ENCODE peak calls at places on chromosomes 5 and 9, in ten cellular contexts. Z is psoas muscle; H is endodermal cell; R is adrenal gland; S is IMR-90; T is CD8-positive, alpha-beta T cell; L is lung; N is transverse colon; M is heart left ventricle; F is mammary epithelial cell. P is an unnamed sample. For H3K36me3, the result is how much of the 10 kb centered on the place peaks cover.

GRCh38 chr9:137057545-137057944 is 3.7 kb upstream of the ENTPD2 start:
- DNase-seq in Z (no peak), H (no peak), R (no peak), S (no peak), T (no peak), L (no peak), N (no peak), M (no peak), F (no peak), P (no peak)

GRCh38 chr9:114908796-114909448 is 21.5 kb downstream of the TNFSF8 start:
- DNase-seq in Z (no peak), H (peak), R (no peak), S (peak), T (no peak), L (no peak), N (no peak), M (no peak), F (no peak), P (no peak)

GRCh38 chr5:19853616-19854240 is 134.3 kb downstream of the CDH18 start:
- DNase-seq in Z (no peak), H (no peak), R (no peak), S (peak), T (no peak), L (no peak), N (no peak), M (no peak), F (peak), P (no peak)

GRCh38 chr9:72454871-72455471 is 66.4 kb upstream of the TMC1 start:
- DNase-seq in Z (no peak), H (no peak), R (no peak), S (no peak), T (no peak), L (no peak), N (no peak), M (no peak), F (peak), P (no peak)

GRCh38 chr5:38695021-38695961 is 138.8 kb upstream of the LIFR start:
- DNase-seq in Z (no peak), H (no peak), R (no peak), S (no peak), T (no peak), L (no peak), N (no peak), M (no peak), F (no peak), P (no peak)

GRCh38 chr9:121550569-121551512 is 51.2 kb upstream of the GGTA1 start:
- DNase-seq in Z (peak), H (peak), R (peak), S (peak), T (peak), L (peak), N (peak), M (peak), F (peak), P (peak)

GRCh38 chr5:169632946-169633345 is 4.1 kb upstream of the DOCK2 start:
- DNase-seq in Z (no peak), H (no peak), R (no peak), S (no peak), T (no peak), L (no peak), N (no peak), M (no peak), F (no peak), P (no peak)

GRCh38 chr5:66519626-66520025 is 76.6 kb upstream of the MAST4 start:
- DNase-seq in Z (no peak), H (no peak), R (no peak), S (no peak), T (no peak), L (no peak), N (no peak), M (no peak), F (peak), P (no peak)

GRCh38 chr9:92133949-92134604 is 18.9 kb upstream of the SPTLC1 start:
- DNase-seq in Z (peak), H (peak), R (peak), S (peak), T (peak), L (peak), N (peak), M (peak), F (peak), P (peak)

GRCh38 chr9:19408316-19408692 is 505 bp upstream of the ACER2 start:
- DNase-seq in Z (peak), H (no peak), R (no peak), S (no peak), T (no peak), L (peak), N (no peak), M (peak), F (no peak), P (no peak)

GRCh38 chr5:40828690-40829661 is 6.0 kb downstream of the RPL37 start:
- DNase-seq in Z (no peak), H (no peak), R (no peak), S (no peak), T (no peak), L (no peak), N (no peak), M (no peak), F (no peak), P (no peak)

GRCh38 chr5:139061856-139062255 is 136.3 kb downstream of the SIL1 start:
- DNase-seq in Z (no peak), H (peak), R (no peak), S (peak), T (no peak), L (no peak), N (no peak), M (no peak), F (no peak), P (no peak)

GRCh38 chr5:97112212-97112611 is 30.2 kb downstream of the LIX1 start:
- DNase-seq in Z (no peak), H (no peak), R (no peak), S (no peak), T (no peak), L (no peak), N (no peak), M (no peak), F (no peak), P (no peak)

GRCh38 chr9:131580358-131580757 is 35.0 kb downstream of the PRRT1B start:
- DNase-seq in Z (no peak), H (no peak), R (no peak), S (no peak), T (no peak), L (no peak), N (no peak), M (no peak), F (no peak), P (no peak)
- H3K36me3 ChIP-seq in Z (half or more), H (under half), R (under half), S (half or more), T (under half), L (half or more), N (half or more), M (under half), F (under half), P (half or more)

DNA sequence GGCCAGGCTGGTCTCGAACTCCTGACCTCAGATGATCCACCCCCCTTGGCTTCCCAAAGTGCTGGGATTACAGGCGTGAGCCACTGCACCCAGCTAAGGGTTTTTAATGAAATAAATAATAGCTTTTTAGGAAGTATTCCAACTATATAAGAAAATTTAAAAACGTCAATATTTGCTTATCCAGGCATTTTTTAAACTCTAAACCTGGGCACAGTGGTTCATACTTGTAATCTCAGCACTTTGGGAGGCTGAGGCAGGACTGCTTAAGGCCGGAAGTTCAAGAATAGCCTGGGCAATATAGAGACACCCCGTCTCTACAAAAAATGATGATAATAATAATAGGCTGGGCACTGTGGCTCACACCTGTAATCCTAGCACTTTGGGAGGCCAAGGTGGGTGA is 14.2 kb downstream of the SKP1 start:
- DNase-seq in Z (no peak), H (no peak), R (no peak), S (no peak), T (no peak), L (no peak), N (no peak), M (no peak), F (no peak), P (no peak)
- H3K36me3 ChIP-seq in Z (half or more), H (half or more), R (under half), S (under half), T (under half), L (under half), N (half or more), M (under half), F (under half), P (under half)

GRCh38 chr5:41831155-41831554 is 39.1 kb downstream of the OXCT1 start:
- DNase-seq in Z (no peak), H (no peak), R (no peak), S (no peak), T (no peak), L (no peak), N (no peak), M (no peak), F (no peak), P (no peak)
- H3K36me3 ChIP-seq in Z (under half), H (under half), R (under half), S (under half), T (under half), L (under half), N (under half), M (under half), F (under half), P (under half)

DNA sequence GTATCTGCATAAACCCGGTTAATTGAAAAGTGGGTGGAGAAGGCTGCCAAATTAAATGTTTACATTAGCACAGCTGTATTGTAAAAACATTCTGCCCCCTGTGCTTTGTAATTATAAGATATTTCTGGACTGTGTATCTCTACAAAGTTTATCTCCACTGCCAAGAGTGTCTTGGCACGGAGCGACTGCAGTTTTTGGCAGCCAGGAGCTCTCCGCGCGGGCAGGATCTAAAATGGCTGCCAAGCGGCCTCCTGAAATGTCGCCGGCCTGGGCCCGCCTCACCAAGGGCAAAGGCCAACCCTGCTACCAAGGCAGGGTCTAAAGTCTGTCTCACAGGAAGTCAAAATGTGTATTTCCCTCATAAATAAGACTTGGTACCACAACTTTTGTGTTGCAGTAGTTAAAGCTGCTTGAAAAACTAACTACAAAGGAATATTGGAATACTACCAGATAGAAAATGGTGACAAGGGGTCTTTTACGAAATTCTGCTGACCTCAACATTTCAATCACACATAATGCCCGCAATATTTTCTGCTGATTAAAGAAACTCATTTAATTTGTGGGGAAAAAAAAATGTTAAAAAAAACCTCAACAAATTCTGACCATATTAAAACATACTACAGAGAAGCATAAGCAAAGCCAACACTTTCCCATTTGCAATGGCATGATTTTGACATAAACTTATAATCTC is 110.4 kb downstream of the NFIB start:
- DNase-seq in Z (peak), H (no peak), R (peak), S (no peak), T (no peak), L (peak), N (peak), M (peak), F (no peak), P (no peak)
- H3K36me3 ChIP-seq in Z (under half), H (under half), R (under half), S (under half), T (under half), L (under half), N (under half), M (under half), F (under half), P (under half)

GRCh38 chr9:78262655-78263054 is 26.8 kb downstream of the CEP78 start:
- DNase-seq in Z (no peak), H (no peak), R (no peak), S (no peak), T (no peak), L (no peak), N (no peak), M (no peak), F (no peak), P (no peak)

GRCh38 chr9:78273761-78274160 is 23.2 kb upstream of the PSAT1 start:
- DNase-seq in Z (no peak), H (no peak), R (no peak), S (peak), T (no peak), L (no peak), N (no peak), M (no peak), F (no peak), P (no peak)

GRCh38 chr9:78272307-78272706 is 24.6 kb upstream of the PSAT1 start:
- DNase-seq in Z (no peak), H (no peak), R (no peak), S (no peak), T (no peak), L (no peak), N (no peak), M (no peak), F (no peak), P (no peak)

DNA sequence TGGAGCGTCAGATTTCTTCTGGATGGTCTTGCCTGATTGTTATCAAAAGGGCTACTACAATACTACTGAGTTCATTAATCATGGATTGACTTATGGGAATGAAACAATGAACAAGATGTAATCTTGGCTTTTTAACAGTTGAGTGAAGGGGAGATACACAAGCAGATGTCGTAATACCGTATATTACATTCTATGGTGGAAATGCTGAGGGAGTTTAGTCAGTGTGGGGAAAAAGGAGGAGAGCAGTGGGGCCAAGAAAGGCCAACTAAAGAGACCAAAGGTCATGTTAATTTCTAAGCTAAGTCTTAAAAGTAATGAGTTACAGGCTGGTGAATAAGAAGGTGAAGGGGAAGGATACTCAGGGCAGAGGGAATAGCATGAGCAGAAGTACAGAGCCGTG is 29.0 kb upstream of the PSAT1 start:
- DNase-seq in Z (no peak), H (no peak), R (no peak), S (no peak), T (no peak), L (no peak), N (no peak), M (no peak), F (no peak), P (no peak)
- H3K36me3 ChIP-seq in Z (half or more), H (half or more), R (under half), S (under half), T (under half), L (under half), N (under half), M (under half), F (under half), P (under half)

GRCh38 chr9:111442360-111443027 is 41.7 kb downstream of the ECPAS start:
- DNase-seq in Z (no peak), H (no peak), R (no peak), S (no peak), T (no peak), L (no peak), N (no peak), M (no peak), F (no peak), P (no peak)
- H3K36me3 ChIP-seq in Z (half or more), H (half or more), R (under half), S (under half), T (under half), L (under half), N (under half), M (under half), F (under half), P (under half)

GRCh38 chr5:34827594-34828506 is 11.1 kb upstream of the TTC23L start:
- DNase-seq in Z (no peak), H (no peak), R (no peak), S (no peak), T (no peak), L (no peak), N (no peak), M (no peak), F (no peak), P (peak)
- H3K36me3 ChIP-seq in Z (under half), H (half or more), R (under half), S (half or more), T (under half), L (under half), N (under half), M (under half), F (under half), P (under half)

P was measured in GM06990.